ENCODE peak calls at places on chromosome 5, in nine cellular contexts. X is EH; B is epithelial cell of esophagus; U is activated CD8-positive, alpha-beta memory T cell treated with anti-CD3 and anti-CD28 coated beads, Interleukin-2, amount 50 U/mL, for 48 hours; L is renal cortical epithelial cell; V is GM12891; K is CD4-positive, alpha-beta T cell; O is omental fat pad; C is non-pigmented ciliary epithelial cell. P is an unnamed sample.

GRCh38 chr5:176185133-176185733 is 53.0 kb upstream of the SIMC1 start:
- DNase-seq in X (no peak), B (no peak), U (no peak), L (no peak), V (no peak), K (no peak), O (no peak), C (no peak), P (no peak)

GRCh38 chr5:105684799-105685198 is 1985.9 kb downstream of the EFNA5 start:
- DNase-seq in X (no peak), B (no peak), U (no peak), L (no peak), V (no peak), K (no peak), O (no peak), C (peak; percentile 31), P (no peak)

GRCh38 chr5:150196514-150196913 is 6.7 kb downstream of the SLC6A7 start:
- DNase-seq in X (no peak), B (no peak), U (no peak), L (no peak), V (no peak), K (no peak), O (no peak), C (no peak), P (no peak)

GRCh38 chr5:6673031-6673430 is 39.8 kb downstream of the SRD5A1 start:
- DNase-seq in X (no peak), B (no peak), U (no peak), L (no peak), V (no peak), K (no peak), O (no peak), C (no peak), P (no peak)

GRCh38 chr5:66828551-66829421 is 232.6 kb downstream of the MAST4 start:
- DNase-seq in X (peak; percentile 51), B (peak; percentile 89), U (peak; percentile 70), L (peak; percentile 65), V (no peak), K (peak; percentile 38), O (peak; percentile 54), C (no peak), P (peak; percentile 59)

GRCh38 chr5:168693297-168693696 is 114.1 kb upstream of the PANK3 start:
- DNase-seq in X (no peak), B (no peak), U (no peak), L (no peak), V (no peak), K (no peak), O (no peak), C (no peak), P (no peak)

GRCh38 chr5:40834391-40834848 is 602 bp downstream of the RPL37 start:
- DNase-seq in X (peak; percentile 41), B (peak; percentile 29), U (no peak), L (peak; percentile 21), V (no peak), K (peak; percentile 45), O (no peak), C (no peak), P (no peak)

GRCh38 chr5:66606713-66607112 is 10.5 kb downstream of the MAST4 start:
- DNase-seq in X (no peak), B (no peak), U (no peak), L (no peak), V (no peak), K (no peak), O (no peak), C (no peak), P (no peak)

GRCh38 chr5:94374336-94374735 is 244.1 kb downstream of the KIAA0825 start:
- DNase-seq in X (no peak), B (peak; percentile 13), U (no peak), L (no peak), V (no peak), K (no peak), O (no peak), C (no peak), P (no peak)

GRCh38 chr5:79694652-79695051 is 5.0 kb downstream of the CMYA5 start:
- DNase-seq in X (no peak), B (no peak), U (no peak), L (no peak), V (no peak), K (no peak), O (no peak), C (no peak), P (no peak)

GRCh38 chr5:129899454-129899853 is 4.8 kb upstream of the CHSY3 start:
- DNase-seq in X (peak; percentile 42), B (peak; percentile 39), U (no peak), L (peak; percentile 30), V (no peak), K (no peak), O (no peak), C (no peak), P (no peak)

GRCh38 chr5:32531885-32532520 is 53.4 kb upstream of the SUB1 start:
- DNase-seq in X (peak; percentile 88), B (peak; percentile 53), U (no peak), L (peak; percentile 43), V (no peak), K (peak; percentile 33), O (no peak), C (no peak), P (no peak)

GRCh38 chr5:78095119-78095518 is 199.4 kb downstream of the AP3B1 start:
- DNase-seq in X (no peak), B (no peak), U (no peak), L (no peak), V (no peak), K (no peak), O (no peak), C (no peak), P (no peak)

GRCh38 chr5:57805170-57805569 is 322.6 kb upstream of the ACTBL2 start:
- DNase-seq in X (no peak), B (no peak), U (no peak), L (no peak), V (no peak), K (no peak), O (no peak), C (no peak), P (no peak)

GRCh38 chr5:93995126-93995621 is 253.8 kb upstream of the POU5F2 start:
- DNase-seq in X (peak; percentile 59), B (no peak), U (no peak), L (peak; percentile 13), V (no peak), K (no peak), O (no peak), C (peak; percentile 1), P (no peak)

GRCh38 chr5:176608937-176609723 is 826 bp downstream of the GPRIN1 start:
- DNase-seq in X (no peak), B (no peak), U (no peak), L (peak; percentile 25), V (no peak), K (no peak), O (no peak), C (no peak), P (no peak)

GRCh38 chr5:55052383-55052931 is 28.4 kb downstream of the GZMK start:
- DNase-seq in X (no peak), B (peak; percentile 91), U (no peak), L (no peak), V (no peak), K (no peak), O (no peak), C (no peak), P (peak; percentile 64)

GRCh38 chr5:74673011-74673790 is 11.8 kb upstream of the HEXB start:
- DNase-seq in X (peak; percentile 68), B (peak; percentile 56), U (no peak), L (peak; percentile 47), V (no peak), K (no peak), O (no peak), C (no peak), P (no peak)

GRCh38 chr5:72474117-72474915 is 32.9 kb downstream of the ZNF366 start:
- DNase-seq in X (peak; percentile 43), B (no peak), U (no peak), L (no peak), V (no peak), K (no peak), O (no peak), C (no peak), P (no peak)

GRCh38 chr5:31866166-31866565 is 227.2 kb downstream of the PDZD2 start:
- DNase-seq in X (no peak), B (no peak), U (no peak), L (no peak), V (no peak), K (no peak), O (no peak), C (no peak), P (no peak)

P was measured in epithelial cell of prostate.